ENCODE peak calls at places on chromosomes 1 and 21, in five cellular contexts. Y is ovary, P is heart left ventricle, X is sigmoid colon, G is stomach. E is an unnamed sample. For H3K27me3, the result is how much of the 10 kb centered on the place peaks cover.

GRCh38 chr1:100302756-100303155 is 36.7 kb downstream of the RTCA start:
- DNase-seq in P (no peak), X (no peak), Y (no peak), G (no peak), E (no peak)

GRCh38 chr1:39717809-39718208 is 20.9 kb upstream of the PPIE start:
- DNase-seq in Y (no peak), G (no peak), X (no peak), P (no peak), E (no peak)

GRCh38 chr1:89757532-89757931 is 63.3 kb upstream of the LRRC8D start:
- DNase-seq in Y (no peak), G (no peak), X (no peak), P (peak), E (no peak)

GRCh38 chr21:39105836-39106235 is 77.4 kb downstream of the PSMG1 start:
- DNase-seq in P (no peak), G (no peak), X (no peak), Y (no peak), E (no peak)

GRCh38 chr1:193031431-193031830 is 27.7 kb downstream of the UCHL5 start:
- DNase-seq in Y (no peak), G (no peak), X (no peak), P (no peak), E (no peak)

GRCh38 chr1:230550428-230550827 is 91.9 kb upstream of the COG2 start:
- DNase-seq in X (no peak), G (no peak), P (no peak), Y (no peak), E (no peak)

GRCh38 chr1:28720376-28720775 is 16.4 kb upstream of the YTHDF2 start:
- DNase-seq in G (no peak), P (no peak), X (no peak), Y (no peak), E (no peak)

GRCh38 chr1:22689505-22689904 is 21.1 kb upstream of the EPHB2 start:
- DNase-seq in G (no peak), X (peak), P (no peak), Y (no peak), E (no peak)

GRCh38 chr1:246074421-246074820 is 432.7 kb downstream of the SMYD3 start:
- DNase-seq in Y (no peak), P (no peak), X (no peak), G (no peak), E (no peak)

DNA sequence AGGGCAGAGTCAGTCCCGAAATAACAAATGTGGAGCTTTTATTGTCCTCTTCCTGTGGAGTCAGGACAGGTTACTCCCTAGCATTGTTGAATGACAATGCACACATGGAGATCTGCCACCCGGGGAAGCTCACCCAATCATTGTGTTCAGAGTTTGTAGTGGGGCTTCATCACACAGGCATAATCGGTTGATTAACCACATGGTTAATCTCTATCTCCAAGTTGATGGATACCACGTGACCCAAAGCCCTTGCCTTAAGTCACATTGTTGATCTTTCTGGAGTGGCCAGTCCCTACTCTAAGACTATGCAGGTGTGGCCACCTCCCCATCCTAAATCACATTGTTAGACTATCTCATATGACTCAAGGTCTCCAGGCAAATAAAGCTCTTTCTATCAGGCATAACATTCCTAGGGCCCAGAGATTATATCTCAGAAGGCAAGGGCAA is 2.6 kb upstream of the C1orf141 start:
- DNase-seq in G (no peak), Y (no peak), X (no peak), P (no peak), E (no peak)
- H3K27me3 ChIP-seq in G (under half), Y (under half), X (under half), P (under half), E (under half)

DNA sequence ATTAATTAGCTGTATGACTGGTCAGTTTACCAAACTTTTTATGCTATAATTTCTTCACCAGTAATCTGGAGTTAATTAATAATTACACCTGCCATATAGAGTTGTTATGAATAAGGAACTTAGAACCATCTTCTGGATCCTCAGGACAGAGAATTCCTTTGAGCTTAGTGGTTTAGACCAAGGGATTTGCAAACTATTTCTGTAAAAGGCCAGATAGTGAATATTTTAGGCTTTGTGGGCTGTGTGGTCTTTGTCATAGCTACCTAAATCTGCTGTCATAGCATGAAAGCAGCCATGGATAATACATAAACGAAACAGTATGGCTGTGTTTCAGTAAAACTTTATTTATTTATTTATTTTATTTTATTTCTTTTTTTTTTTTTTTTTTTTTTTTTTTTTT is 9.0 kb downstream of the TIMM17A start:
- DNase-seq in P (no peak), G (no peak), Y (no peak), X (no peak), E (no peak)
- TF ChIP-seq POLR2A in P (no peak), G (no peak), Y (no peak), X (no peak), E (no peak)

DNA sequence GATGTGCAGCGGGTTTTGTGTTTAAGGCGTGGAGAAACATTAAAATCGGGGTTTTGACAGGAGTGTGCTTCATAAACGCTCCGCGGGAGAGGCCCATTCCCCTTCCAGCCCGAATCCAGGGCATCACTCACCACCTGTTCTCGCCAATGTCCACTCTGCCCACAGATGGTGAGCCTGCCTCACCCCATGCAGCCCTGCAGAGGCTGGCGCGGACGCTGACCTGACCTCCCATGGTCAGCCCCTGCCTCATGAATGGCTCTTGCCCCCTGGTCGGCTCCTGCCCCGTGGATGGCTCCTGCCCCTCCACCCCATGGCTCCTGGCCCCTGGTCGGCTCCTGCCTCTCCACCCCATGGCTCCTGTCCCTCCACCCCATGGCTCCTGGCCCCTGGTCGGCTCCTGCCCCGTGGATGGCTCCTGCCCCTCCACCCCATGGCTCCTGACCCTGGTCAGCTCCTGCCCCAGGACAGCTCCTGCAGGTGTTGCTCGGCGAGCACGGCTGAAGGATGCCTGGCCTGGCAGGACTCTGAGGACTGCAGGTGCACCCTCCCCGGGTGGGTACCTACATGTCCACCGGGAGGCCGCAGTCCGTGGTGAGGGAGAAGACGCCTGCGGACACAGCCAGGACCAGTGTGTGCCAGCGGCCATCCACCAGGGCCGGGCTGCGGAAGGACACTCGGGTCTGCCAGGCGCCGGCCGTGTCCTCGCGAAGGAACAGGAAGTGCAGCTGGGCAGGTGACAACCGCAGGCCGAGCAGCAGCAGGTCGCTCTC is 6.7 kb downstream of the KRTAP10-1 start:
- DNase-seq in Y (no peak), P (peak), G (no peak), X (peak), E (peak)
- H3K27me3 ChIP-seq in Y (under half), P (under half), G (under half), X (under half), E (under half)

GRCh38 chr1:15705184-15705566 is 21.1 kb downstream of the PLEKHM2 start:
- DNase-seq in Y (no peak), P (no peak), X (no peak), G (no peak), E (no peak)

GRCh38 chr1:15701784-15702183 is 17.7 kb downstream of the PLEKHM2 start:
- DNase-seq in X (no peak), Y (no peak), P (no peak), G (no peak), E (no peak)

GRCh38 chr1:15702722-15703550 is 18.8 kb downstream of the PLEKHM2 start:
- DNase-seq in X (no peak), G (peak), Y (no peak), P (peak), E (peak)

GRCh38 chr1:15704526-15705183 is 20.5 kb downstream of the PLEKHM2 start:
- DNase-seq in P (no peak), Y (no peak), X (no peak), G (no peak), E (no peak)

GRCh38 chr1:15703562-15703961 is 19.4 kb downstream of the PLEKHM2 start:
- DNase-seq in X (peak), G (peak), P (peak), Y (peak), E (peak)
- TF ChIP-seq POLR2A in X (no peak), G (no peak), P (no peak), Y (peak), E (no peak)

DNA sequence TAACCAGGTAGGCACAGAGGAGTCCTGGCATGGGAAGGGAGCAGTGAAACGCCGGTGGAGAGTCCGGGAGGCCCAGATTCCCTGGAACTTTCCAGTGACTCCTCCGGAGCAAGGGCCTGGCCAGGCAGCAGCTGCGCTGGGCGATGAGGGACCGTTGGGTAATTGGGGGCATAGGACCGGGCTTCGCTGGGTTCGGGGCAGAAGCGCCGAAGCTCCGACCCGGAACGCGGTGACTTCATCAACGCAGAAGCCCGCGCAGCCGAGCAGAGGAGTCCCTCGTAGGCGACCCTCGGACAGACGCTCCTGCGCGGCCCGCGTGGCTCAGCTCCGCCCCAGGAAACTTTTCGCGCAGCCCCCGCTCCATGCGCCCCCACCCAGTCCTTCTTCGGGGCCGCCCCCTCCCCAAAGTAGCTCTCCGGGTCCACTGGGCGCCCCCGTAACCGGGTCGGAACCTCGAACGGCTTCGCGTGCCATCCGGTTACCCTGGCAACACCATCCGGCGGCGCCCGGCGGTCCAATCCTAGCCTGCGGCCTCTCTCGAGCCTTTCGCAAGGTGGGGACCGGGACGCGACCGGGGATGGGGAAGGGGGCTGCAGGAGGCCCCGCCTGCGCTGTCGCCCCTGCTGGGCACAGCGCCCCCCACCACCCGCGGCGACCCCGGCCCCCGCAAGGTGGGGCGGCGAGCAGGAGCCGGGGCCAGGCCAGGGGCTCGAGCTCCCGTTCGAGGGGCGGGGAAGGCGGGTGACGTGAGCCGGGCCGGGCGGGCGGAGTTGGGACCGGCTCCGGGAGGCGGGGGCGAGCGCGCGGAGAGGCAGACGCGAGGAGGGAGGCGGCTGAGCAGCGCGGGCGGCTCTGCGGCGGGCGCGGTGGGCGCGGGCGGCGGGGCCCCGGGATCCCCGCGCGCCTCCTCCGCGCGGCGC is at the start of gene AJAP1:
- DNase-seq in G (no peak), X (no peak), P (no peak), Y (peak), E (no peak)
- H3K27me3 ChIP-seq in G (under half), X (half or more), P (under half), Y (under half), E (under half)